ENCODE peak calls at places on chromosomes 2 and 18, in seven cellular contexts. E, Q, J, D, L, W and N are unnamed samples.

GRCh38 chr2:149877913-149878312 is 290.3 kb upstream of the MMADHC start:
- DNase-seq in E (no peak), Q (no peak), J (no peak), D (no peak), L (no peak), W (no peak), N (no peak)

GRCh38 chr18:8040021-8040420 is 472.9 kb downstream of the PTPRM start:
- DNase-seq in E (no peak), Q (no peak), J (no peak), D (no peak), L (no peak), W (no peak), N (no peak)

GRCh38 chr18:23032030-23032582 is 99.0 kb downstream of the RBBP8 start:
- DNase-seq in E (no peak), Q (no peak), J (no peak), D (no peak), L (no peak), W (no peak), N (no peak)

GRCh38 chr2:219441451-219442205 is 7.0 kb downstream of the SPEG start:
- DNase-seq in E (peak; percentile 82), Q (peak; percentile 82), J (peak; percentile 60), D (peak; percentile 93), L (peak; percentile 55), W (no peak), N (no peak)

GRCh38 chr18:45708831-45709230 is 15.2 kb upstream of the SLC14A1 start:
- DNase-seq in E (no peak), Q (no peak), J (no peak), D (no peak), L (no peak), W (no peak), N (no peak)

GRCh38 chr2:182639971-182640370 is 76.1 kb upstream of the DNAJC10 start:
- DNase-seq in E (no peak), Q (no peak), J (no peak), D (no peak), L (no peak), W (no peak), N (no peak)

GRCh38 chr2:185373226-185373625 is 365.4 kb upstream of the FSIP2 start:
- DNase-seq in E (no peak), Q (no peak), J (no peak), D (no peak), L (no peak), W (no peak), N (no peak)

GRCh38 chr2:191617589-191617988 is 60.3 kb upstream of the NABP1 start:
- DNase-seq in E (no peak), Q (no peak), J (no peak), D (no peak), L (no peak), W (no peak), N (no peak)

GRCh38 chr2:201854841-201855240 is 48.5 kb downstream of the CDK15 start:
- DNase-seq in E (no peak), Q (no peak), J (no peak), D (no peak), L (no peak), W (no peak), N (no peak)

GRCh38 chr2:119408221-119408619 is 23.4 kb upstream of the TMEM37 start:
- DNase-seq in E (no peak), Q (no peak), J (peak; percentile 64), D (no peak), L (peak; percentile 51), W (no peak), N (peak; percentile 43)

GRCh38 chr2:240893363-240893828 is 2.6 kb downstream of the MAB21L4 start:
- DNase-seq in E (no peak), Q (no peak), J (no peak), D (no peak), L (no peak), W (no peak), N (no peak)

GRCh38 chr2:151289972-151290335 is 486 bp upstream of the NMI start:
- DNase-seq in E (peak; percentile 51), Q (peak; percentile 71), J (no peak), D (no peak), L (peak; percentile 31), W (no peak), N (peak; percentile 52)

GRCh38 chr2:77937366-77937765 is 415.2 kb upstream of the LRRTM4 start:
- DNase-seq in E (no peak), Q (no peak), J (no peak), D (no peak), L (no peak), W (no peak), N (no peak)

GRCh38 chr18:57523171-57523956 is 63.1 kb downstream of the FECH start:
- DNase-seq in E (no peak), Q (no peak), J (no peak), D (no peak), L (no peak), W (no peak), N (no peak)
- H3K4me1 ChIP-seq in E (no peaks in the 10 kb centered on the region), Q (no peaks in the 10 kb centered on the region), J (no peaks in the 10 kb centered on the region), D (no peaks in the 10 kb centered on the region), L (no peaks in the 10 kb centered on the region), W (no peaks in the 10 kb centered on the region), N (no peaks in the 10 kb centered on the region)

GRCh38 chr2:20642026-20642971 is 8.6 kb downstream of the HS1BP3 start:
- DNase-seq in E (peak; percentile 81), Q (peak; percentile 89), J (peak; percentile 83), D (peak; percentile 94), L (peak; percentile 82), W (peak; percentile 81), N (peak; percentile 90)

GRCh38 chr2:20643060-20643459 is 7.8 kb downstream of the HS1BP3 start:
- DNase-seq in E (no peak), Q (peak; percentile 26), J (no peak), D (peak; percentile 53), L (no peak), W (no peak), N (no peak)

GRCh38 chr2:20640411-20641122 is 10.3 kb downstream of the HS1BP3 start:
- DNase-seq in E (peak; percentile 70), Q (peak; percentile 67), J (no peak), D (no peak), L (peak; percentile 37), W (no peak), N (peak; percentile 86)

GRCh38 chr2:20643826-20644225 is 7.1 kb downstream of the HS1BP3 start:
- DNase-seq in E (no peak), Q (no peak), J (no peak), D (no peak), L (no peak), W (no peak), N (no peak)

GRCh38 chr2:20641123-20641985 is 9.5 kb downstream of the HS1BP3 start:
- DNase-seq in E (peak; percentile 78), Q (peak; percentile 66), J (no peak), D (peak; percentile 95), L (peak; percentile 31), W (no peak), N (peak; percentile 92)
- H3K4me1 ChIP-seq in E (no peaks in the 10 kb centered on the region), Q (peaks cover 3% of the 10 kb centered on the region), J (no peaks in the 10 kb centered on the region), D (no peaks in the 10 kb centered on the region), L (peaks cover 16% of the 10 kb centered on the region), W (peaks cover 16% of the 10 kb centered on the region), N (peaks cover 15% of the 10 kb centered on the region)

GRCh38 chr2:173049732-173050314 is 25.8 kb upstream of the MAP3K20 start:
- DNase-seq in E (no peak), Q (no peak), J (no peak), D (no peak), L (no peak), W (no peak), N (no peak)
- H3K4me1 ChIP-seq in E (peaks cover 13% of the 10 kb centered on the region), Q (peaks cover 18% of the 10 kb centered on the region), J (no peaks in the 10 kb centered on the region), D (no peaks in the 10 kb centered on the region), L (peaks cover 25% of the 10 kb centered on the region), W (peaks cover 16% of the 10 kb centered on the region), N (peaks cover 16% of the 10 kb centered on the region)

DNA sequence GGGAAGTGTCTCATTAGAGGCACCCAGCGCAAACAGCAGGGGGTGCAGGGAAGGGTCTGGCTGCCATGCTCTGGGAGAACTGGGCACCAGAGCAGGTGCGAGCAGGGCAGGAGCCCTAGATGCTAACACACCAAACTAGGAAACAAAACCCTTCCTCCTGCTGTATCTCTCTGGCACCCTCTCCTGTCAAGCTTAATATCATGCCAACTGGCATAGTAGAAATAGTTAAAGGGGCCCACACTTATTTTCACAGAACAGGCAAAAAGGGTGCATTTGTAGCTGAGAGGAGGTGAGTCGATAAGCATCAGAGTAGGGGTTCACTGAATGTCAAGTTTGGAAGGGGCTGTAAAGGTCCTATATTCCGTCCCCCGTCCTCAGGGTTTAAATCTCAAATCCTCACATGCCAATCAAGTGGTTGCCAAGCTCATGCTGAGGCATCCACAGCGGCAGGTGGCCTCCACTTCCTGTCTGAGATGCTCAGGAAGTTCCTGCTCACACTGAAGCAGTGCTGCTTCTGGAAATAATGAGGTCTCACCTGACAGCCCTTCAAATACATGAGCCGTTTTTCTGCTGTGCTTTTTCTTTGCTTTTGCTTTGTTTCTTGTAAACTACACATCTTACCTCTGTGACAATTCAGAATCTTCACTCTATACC is 14.9 kb upstream of the ACKR3 start:
- DNase-seq in E (no peak), Q (no peak), J (no peak), D (no peak), L (no peak), W (no peak), N (no peak)
- H3K4me1 ChIP-seq in E (no peaks in the 10 kb centered on the region), Q (no peaks in the 10 kb centered on the region), J (peaks cover 10% of the 10 kb centered on the region), D (no peaks in the 10 kb centered on the region), L (no peaks in the 10 kb centered on the region), W (peaks cover 16% of the 10 kb centered on the region), N (no peaks in the 10 kb centered on the region)